ENCODE peak calls at places on chromosome X, in four cellular contexts. One of them, this sample, is unnamed.
A peak's percentile ranks its signal among the peaks of the same experiment; 100 is the strongest.

GRCh38 chrX:54357414-54358377 is at the start of gene WNK3:
- DNase-seq in fibroblast of lung: peak; percentile 78
- DNase-seq in Right ventricle myocardium superior: peak; percentile 80
- DNase-seq in HT1080: peak; percentile 3
- DNase-seq in this sample: peak; percentile 41

GRCh38 chrX:121150217-121150616 is 102.8 kb downstream of the GLUD2 start:
- DNase-seq in Right ventricle myocardium superior: no peak
- DNase-seq in HT1080: no peak
- DNase-seq in fibroblast of lung: no peak
- DNase-seq in this sample: no peak

GRCh38 chrX:24396236-24396929 is 35.9 kb downstream of the SUPT20HL1 start:
- DNase-seq in Right ventricle myocardium superior: no peak
- DNase-seq in fibroblast of lung: peak; percentile 83
- DNase-seq in HT1080: peak; percentile 17
- DNase-seq in this sample: peak; percentile 4

GRCh38 chrX:107551546-107551945 is 76.8 kb upstream of the PRPS1 start:
- DNase-seq in Right ventricle myocardium superior: peak; percentile 40
- DNase-seq in HT1080: no peak
- DNase-seq in fibroblast of lung: no peak
- DNase-seq in this sample: no peak

GRCh38 chrX:29841750-29842149 is 373.6 kb upstream of the MAGEB2 start:
- DNase-seq in fibroblast of lung: peak; percentile 32
- DNase-seq in HT1080: peak; percentile 2
- DNase-seq in Right ventricle myocardium superior: no peak
- DNase-seq in this sample: no peak

GRCh38 chrX:153621949-153622598 is 23.1 kb upstream of the CCNQ start:
- DNase-seq in HT1080: no peak
- DNase-seq in Right ventricle myocardium superior: no peak
- DNase-seq in fibroblast of lung: no peak
- DNase-seq in this sample: no peak

GRCh38 chrX:27915617-27916016 is 65.6 kb downstream of the DCAF8L1 start:
- DNase-seq in HT1080: peak; percentile 32
- DNase-seq in fibroblast of lung: peak; percentile 12
- DNase-seq in Right ventricle myocardium superior: no peak
- DNase-seq in this sample: peak; percentile 11

GRCh38 chrX:43655151-43655676 is 885 bp upstream of the MAOA start:
- DNase-seq in fibroblast of lung: peak; percentile 41
- DNase-seq in HT1080: peak; percentile 13
- DNase-seq in Right ventricle myocardium superior: no peak
- DNase-seq in this sample: peak; percentile 40

GRCh38 chrX:107628662-107629532 is 587 bp downstream of the PRPS1 start:
- DNase-seq in HT1080: peak; percentile 1
- DNase-seq in Right ventricle myocardium superior: peak; percentile 32
- DNase-seq in fibroblast of lung: peak; percentile 33
- DNase-seq in this sample: peak; percentile 60

GRCh38 chrX:116240446-116240845 is 69.9 kb downstream of the AGTR2 start:
- DNase-seq in Right ventricle myocardium superior: no peak
- DNase-seq in HT1080: peak; percentile 41
- DNase-seq in fibroblast of lung: peak; percentile 4
- DNase-seq in this sample: peak; percentile 87

GRCh38 chrX:550514-550913 is 80.1 kb upstream of the SHOX start:
- DNase-seq in fibroblast of lung: no peak
- DNase-seq in Right ventricle myocardium superior: no peak
- DNase-seq in HT1080: no peak
- DNase-seq in this sample: no peak

GRCh38 chrX:78543281-78543680 is 115.8 kb downstream of the RTL3 start:
- DNase-seq in fibroblast of lung: no peak
- DNase-seq in Right ventricle myocardium superior: no peak
- DNase-seq in HT1080: no peak
- DNase-seq in this sample: no peak

GRCh38 chrX:16771483-16772398 is 14.5 kb upstream of the TXLNG start:
- DNase-seq in fibroblast of lung: peak; percentile 86
- DNase-seq in HT1080: peak; percentile 91
- DNase-seq in Right ventricle myocardium superior: no peak
- DNase-seq in this sample: peak; percentile 75

GRCh38 chrX:24178441-24178840 is 28.9 kb downstream of the ZFX start:
- DNase-seq in Right ventricle myocardium superior: no peak
- DNase-seq in fibroblast of lung: no peak
- DNase-seq in HT1080: no peak
- DNase-seq in this sample: no peak

GRCh38 chrX:53294024-53294648 is 12.8 kb upstream of the IQSEC2 start:
- DNase-seq in fibroblast of lung: no peak
- DNase-seq in Right ventricle myocardium superior: no peak
- DNase-seq in HT1080: no peak
- DNase-seq in this sample: peak; percentile 25

GRCh38 chrX:148574247-148574973 is 74.0 kb downstream of the AFF2 start:
- DNase-seq in HT1080: peak; percentile 64
- DNase-seq in Right ventricle myocardium superior: no peak
- DNase-seq in fibroblast of lung: peak; percentile 61
- DNase-seq in this sample: no peak

GRCh38 chrX:39766085-39766726 is 331.6 kb downstream of the BCOR start:
- DNase-seq in fibroblast of lung: no peak
- DNase-seq in HT1080: no peak
- DNase-seq in Right ventricle myocardium superior: no peak
- DNase-seq in this sample: no peak

GRCh38 chrX:40887476-40887875 is 152.1 kb upstream of the MED14 start:
- DNase-seq in Right ventricle myocardium superior: no peak
- DNase-seq in HT1080: no peak
- DNase-seq in fibroblast of lung: peak; percentile 10
- DNase-seq in this sample: peak; percentile 34

GRCh38 chrX:115896362-115896761 is 274.2 kb upstream of the AGTR2 start:
- DNase-seq in HT1080: no peak
- DNase-seq in Right ventricle myocardium superior: no peak
- DNase-seq in fibroblast of lung: no peak
- DNase-seq in this sample: no peak

GRCh38 chrX:154505726-154506125 is 10.3 kb downstream of the FAM3A start:
- DNase-seq in Right ventricle myocardium superior: no peak
- DNase-seq in fibroblast of lung: peak; percentile 39
- DNase-seq in HT1080: peak; percentile 68
- DNase-seq in this sample: peak; percentile 76

GRCh38 chrX:154409222-154409871 is at the start of gene DNASE1L1:
- DNase-seq in fibroblast of lung: peak; percentile 90
- DNase-seq in Right ventricle myocardium superior: peak; percentile 88
- DNase-seq in HT1080: peak; percentile 94
- DNase-seq in this sample: peak; percentile 91

GRCh38 chrX:130994671-130995070 is 63.5 kb upstream of the ARHGAP36 start:
- DNase-seq in HT1080: peak; percentile 3
- DNase-seq in fibroblast of lung: no peak
- DNase-seq in Right ventricle myocardium superior: no peak
- DNase-seq in this sample: peak; percentile 40

GRCh38 chrX:9467751-9468150 is 2.9 kb downstream of the TBL1X start:
- DNase-seq in fibroblast of lung: no peak
- DNase-seq in Right ventricle myocardium superior: no peak
- DNase-seq in HT1080: no peak
- DNase-seq in this sample: no peak

GRCh38 chrX:128992107-128992971 is 531.0 kb downstream of the SMARCA1 start:
- DNase-seq in HT1080: peak; percentile 0
- DNase-seq in fibroblast of lung: no peak
- DNase-seq in Right ventricle myocardium superior: no peak
- DNase-seq in this sample: no peak

This sample was measured in PC-3.